ENCODE peak calls at places on chromosomes 1 and 21, in six cellular contexts. E is body of pancreas, V is ecto neural progenitor cell, G is anterior cingulate cortex, C is iPS-NIHi11, P is neural crest cell. A is an unnamed sample.

GRCh38 chr1:53311909-53312305 is 16.0 kb downstream of the LRP8 start:
- DNase-seq in P (no peak), C (no peak), V (no peak), E (no peak), G (no peak), A (no peak)

GRCh38 chr1:9852410-9853301 is 28.9 kb upstream of the CLSTN1 start:
- DNase-seq in G (peak; percentile 37), P (no peak), V (no peak), C (no peak), E (no peak), A (no peak)

GRCh38 chr1:161791889-161792655 is 26.0 kb downstream of the ATF6 start:
- DNase-seq in P (no peak), E (no peak), V (no peak), G (no peak), C (no peak), A (no peak)

GRCh38 chr1:90340604-90341003 is 345.7 kb downstream of the ZNF326 start:
- DNase-seq in P (no peak), E (no peak), C (no peak), G (no peak), V (no peak), A (peak; percentile 12)

GRCh38 chr1:6962390-6962955 is 177.2 kb downstream of the CAMTA1 start:
- DNase-seq in G (no peak), E (peak; percentile 21), P (peak; percentile 62), C (peak; percentile 85), V (peak; percentile 99), A (no peak)

GRCh38 chr1:41672173-41672572 is 187.7 kb upstream of the EDN2 start:
- DNase-seq in E (no peak), P (no peak), C (no peak), G (no peak), V (no peak), A (no peak)

GRCh38 chr1:213186168-213186567 is 135.1 kb downstream of the RPS6KC1 start:
- DNase-seq in P (no peak), G (no peak), V (no peak), C (no peak), E (no peak), A (no peak)

GRCh38 chr1:102863704-102864103 is 244.6 kb downstream of the COL11A1 start:
- DNase-seq in V (no peak), E (no peak), P (no peak), G (no peak), C (no peak), A (no peak)

GRCh38 chr1:151859814-151860405 is 6.4 kb upstream of the THEM5 start:
- DNase-seq in E (no peak), C (no peak), V (no peak), P (no peak), G (no peak), A (no peak)

GRCh38 chr1:92924501-92924900 is 36.8 kb downstream of the DIPK1A start:
- DNase-seq in E (no peak), V (no peak), P (no peak), C (no peak), G (no peak), A (no peak)

GRCh38 chr21:45226540-45227326 is 61.0 kb downstream of the POFUT2 start:
- DNase-seq in G (no peak), P (no peak), E (no peak), C (no peak), V (no peak), A (no peak)